ENCODE peak calls at places on chromosome 11, in seven cellular contexts. One of them, this sample, is unnamed.

GRCh38 chr11:44539971-44540370 is 25.5 kb upstream of the CD82 start:
- DNase-seq in activated CD8-positive, alpha-beta T cell treated with anti-CD3 and anti-CD28 coated beads for 36 hours: no peak
- DNase-seq in posterior vena cava: peak
- DNase-seq in NCI-H1694 treated with DMSO at 0.1 percent for 48 hours: no peak
- DNase-seq in left ventricle myocardium superior: no peak
- DNase-seq in stimulated activated CD8-positive, alpha-beta memory T cell treated with anti-CD3 and anti-CD28 coated beads, Interleukin-4, amount 100 ng/mL, for 4 hours: no peak
- DNase-seq in Jurkat, Clone E6-1: no peak
- DNase-seq in this sample: no peak

GRCh38 chr11:8261921-8262551 is 1.6 kb downstream of the LMO1 start:
- DNase-seq in NCI-H1694 treated with DMSO at 0.1 percent for 48 hours: no peak
- DNase-seq in posterior vena cava: peak
- DNase-seq in activated CD8-positive, alpha-beta T cell treated with anti-CD3 and anti-CD28 coated beads for 36 hours: no peak
- DNase-seq in left ventricle myocardium superior: no peak
- DNase-seq in stimulated activated CD8-positive, alpha-beta memory T cell treated with anti-CD3 and anti-CD28 coated beads, Interleukin-4, amount 100 ng/mL, for 4 hours: no peak
- DNase-seq in Jurkat, Clone E6-1: no peak
- DNase-seq in this sample: no peak

GRCh38 chr11:2471048-2471803 is 26.4 kb downstream of the KCNQ1 start:
- DNase-seq in activated CD8-positive, alpha-beta T cell treated with anti-CD3 and anti-CD28 coated beads for 36 hours: no peak
- DNase-seq in left ventricle myocardium superior: no peak
- DNase-seq in posterior vena cava: peak
- DNase-seq in NCI-H1694 treated with DMSO at 0.1 percent for 48 hours: no peak
- DNase-seq in stimulated activated CD8-positive, alpha-beta memory T cell treated with anti-CD3 and anti-CD28 coated beads, Interleukin-4, amount 100 ng/mL, for 4 hours: no peak
- DNase-seq in Jurkat, Clone E6-1: no peak
- DNase-seq in this sample: no peak

GRCh38 chr11:9493492-9493891 is 32.7 kb downstream of the ZNF143 start:
- DNase-seq in stimulated activated CD8-positive, alpha-beta memory T cell treated with anti-CD3 and anti-CD28 coated beads, Interleukin-4, amount 100 ng/mL, for 4 hours: no peak
- DNase-seq in left ventricle myocardium superior: no peak
- DNase-seq in posterior vena cava: no peak
- DNase-seq in NCI-H1694 treated with DMSO at 0.1 percent for 48 hours: no peak
- DNase-seq in activated CD8-positive, alpha-beta T cell treated with anti-CD3 and anti-CD28 coated beads for 36 hours: no peak
- DNase-seq in Jurkat, Clone E6-1: no peak
- DNase-seq in this sample: no peak

GRCh38 chr11:12989428-12990242 is 19.5 kb upstream of the RASSF10 start:
- DNase-seq in Jurkat, Clone E6-1: no peak
- DNase-seq in NCI-H1694 treated with DMSO at 0.1 percent for 48 hours: no peak
- DNase-seq in posterior vena cava: no peak
- DNase-seq in activated CD8-positive, alpha-beta T cell treated with anti-CD3 and anti-CD28 coated beads for 36 hours: no peak
- DNase-seq in stimulated activated CD8-positive, alpha-beta memory T cell treated with anti-CD3 and anti-CD28 coated beads, Interleukin-4, amount 100 ng/mL, for 4 hours: no peak
- DNase-seq in left ventricle myocardium superior: no peak
- DNase-seq in this sample: no peak

GRCh38 chr11:60514055-60514454 is 1.1 kb upstream of the MS4A13 start:
- DNase-seq in Jurkat, Clone E6-1: no peak
- DNase-seq in left ventricle myocardium superior: no peak
- DNase-seq in NCI-H1694 treated with DMSO at 0.1 percent for 48 hours: no peak
- DNase-seq in posterior vena cava: no peak
- DNase-seq in activated CD8-positive, alpha-beta T cell treated with anti-CD3 and anti-CD28 coated beads for 36 hours: no peak
- DNase-seq in stimulated activated CD8-positive, alpha-beta memory T cell treated with anti-CD3 and anti-CD28 coated beads, Interleukin-4, amount 100 ng/mL, for 4 hours: no peak
- DNase-seq in this sample: no peak

GRCh38 chr11:88175707-88176066 is 444 bp upstream of the RAB38 start:
- DNase-seq in left ventricle myocardium superior: no peak
- DNase-seq in NCI-H1694 treated with DMSO at 0.1 percent for 48 hours: no peak
- DNase-seq in activated CD8-positive, alpha-beta T cell treated with anti-CD3 and anti-CD28 coated beads for 36 hours: no peak
- DNase-seq in Jurkat, Clone E6-1: no peak
- DNase-seq in stimulated activated CD8-positive, alpha-beta memory T cell treated with anti-CD3 and anti-CD28 coated beads, Interleukin-4, amount 100 ng/mL, for 4 hours: no peak
- DNase-seq in posterior vena cava: no peak
- DNase-seq in this sample: no peak

GRCh38 chr11:33347490-33348125 is 90.4 kb downstream of the HIPK3 start:
- DNase-seq in stimulated activated CD8-positive, alpha-beta memory T cell treated with anti-CD3 and anti-CD28 coated beads, Interleukin-4, amount 100 ng/mL, for 4 hours: no peak
- DNase-seq in posterior vena cava: no peak
- DNase-seq in Jurkat, Clone E6-1: no peak
- DNase-seq in activated CD8-positive, alpha-beta T cell treated with anti-CD3 and anti-CD28 coated beads for 36 hours: peak
- DNase-seq in left ventricle myocardium superior: no peak
- DNase-seq in NCI-H1694 treated with DMSO at 0.1 percent for 48 hours: no peak
- DNase-seq in this sample: no peak

GRCh38 chr11:77082838-77083552 is 16.2 kb downstream of the CAPN5 start:
- DNase-seq in posterior vena cava: peak
- DNase-seq in activated CD8-positive, alpha-beta T cell treated with anti-CD3 and anti-CD28 coated beads for 36 hours: peak
- DNase-seq in stimulated activated CD8-positive, alpha-beta memory T cell treated with anti-CD3 and anti-CD28 coated beads, Interleukin-4, amount 100 ng/mL, for 4 hours: no peak
- DNase-seq in NCI-H1694 treated with DMSO at 0.1 percent for 48 hours: no peak
- DNase-seq in left ventricle myocardium superior: peak
- DNase-seq in Jurkat, Clone E6-1: no peak
- DNase-seq in this sample: no peak

GRCh38 chr11:2382927-2383822 is 6.1 kb downstream of the CD81 start:
- DNase-seq in posterior vena cava: no peak
- DNase-seq in activated CD8-positive, alpha-beta T cell treated with anti-CD3 and anti-CD28 coated beads for 36 hours: no peak
- DNase-seq in NCI-H1694 treated with DMSO at 0.1 percent for 48 hours: no peak
- DNase-seq in Jurkat, Clone E6-1: no peak
- DNase-seq in left ventricle myocardium superior: peak
- DNase-seq in stimulated activated CD8-positive, alpha-beta memory T cell treated with anti-CD3 and anti-CD28 coated beads, Interleukin-4, amount 100 ng/mL, for 4 hours: no peak
- DNase-seq in this sample: no peak